ENCODE peak calls at places on chromosomes 11 and 22, in seven cellular contexts. One of them, this sample, is unnamed.
A peak's percentile ranks its signal among the peaks of the same experiment; 100 is the strongest.

GRCh38 chr22:24059121-24059520 is 48.0 kb downstream of the CABIN1 start:
- DNase-seq in fibroblast of lung: peak; percentile 84
- DNase-seq in hepatocyte: no peak
- DNase-seq in neural progenitor cell: no peak
- DNase-seq in GM23248: peak; percentile 98
- DNase-seq in mammary epithelial cell: no peak
- DNase-seq in MM.1S: no peak
- DNase-seq in this sample: no peak

GRCh38 chr11:61356701-61357100 is 5.0 kb downstream of the CYB561A3 start:
- DNase-seq in mammary epithelial cell: no peak
- DNase-seq in GM23248: no peak
- DNase-seq in fibroblast of lung: no peak
- DNase-seq in hepatocyte: no peak
- DNase-seq in neural progenitor cell: no peak
- DNase-seq in MM.1S: no peak
- DNase-seq in this sample: no peak

GRCh38 chr11:131491503-131491902 is 121.1 kb downstream of the NTM start:
- DNase-seq in MM.1S: no peak
- DNase-seq in GM23248: peak; percentile 43
- DNase-seq in fibroblast of lung: peak; percentile 15
- DNase-seq in mammary epithelial cell: peak; percentile 21
- DNase-seq in hepatocyte: peak; percentile 31
- DNase-seq in neural progenitor cell: no peak
- DNase-seq in this sample: no peak

GRCh38 chr11:2994336-2994730 is 2.2 kb upstream of the NAP1L4 start:
- DNase-seq in neural progenitor cell: no peak
- DNase-seq in GM23248: no peak
- DNase-seq in mammary epithelial cell: no peak
- DNase-seq in fibroblast of lung: no peak
- DNase-seq in hepatocyte: no peak
- DNase-seq in MM.1S: no peak
- DNase-seq in this sample: no peak

GRCh38 chr11:37504925-37505324 is 906.9 kb upstream of the RAG2 start:
- DNase-seq in GM23248: peak; percentile 38
- DNase-seq in hepatocyte: peak; percentile 61
- DNase-seq in mammary epithelial cell: peak; percentile 96
- DNase-seq in MM.1S: no peak
- DNase-seq in neural progenitor cell: no peak
- DNase-seq in fibroblast of lung: peak; percentile 78
- DNase-seq in this sample: no peak

GRCh38 chr22:25053153-25053805 is 100.8 kb downstream of the KIAA1671 start:
- DNase-seq in mammary epithelial cell: peak; percentile 40
- DNase-seq in hepatocyte: peak; percentile 81
- DNase-seq in GM23248: peak; percentile 19
- DNase-seq in fibroblast of lung: no peak
- DNase-seq in neural progenitor cell: no peak
- DNase-seq in MM.1S: no peak
- DNase-seq in this sample: no peak

GRCh38 chr11:86459002-86459385 is 84.3 kb downstream of the CCDC81 start:
- DNase-seq in mammary epithelial cell: no peak
- DNase-seq in hepatocyte: no peak
- DNase-seq in GM23248: peak; percentile 49
- DNase-seq in MM.1S: no peak
- DNase-seq in neural progenitor cell: no peak
- DNase-seq in fibroblast of lung: peak; percentile 46
- DNase-seq in this sample: no peak

GRCh38 chr22:29377979-29378378 is 10.4 kb downstream of the AP1B1 start:
- DNase-seq in GM23248: no peak
- DNase-seq in fibroblast of lung: no peak
- DNase-seq in MM.1S: no peak
- DNase-seq in mammary epithelial cell: peak; percentile 36
- DNase-seq in neural progenitor cell: no peak
- DNase-seq in hepatocyte: no peak
- DNase-seq in this sample: no peak

GRCh38 chr11:100730266-100730665 is 43.2 kb downstream of the ARHGAP42 start:
- DNase-seq in mammary epithelial cell: no peak
- DNase-seq in MM.1S: no peak
- DNase-seq in hepatocyte: no peak
- DNase-seq in neural progenitor cell: no peak
- DNase-seq in GM23248: peak; percentile 57
- DNase-seq in fibroblast of lung: peak; percentile 61
- DNase-seq in this sample: no peak

GRCh38 chr11:72676874-72677341 is 2.7 kb upstream of the PDE2A start:
- DNase-seq in hepatocyte: peak; percentile 86
- DNase-seq in MM.1S: peak; percentile 38
- DNase-seq in neural progenitor cell: peak; percentile 95
- DNase-seq in fibroblast of lung: peak; percentile 26
- DNase-seq in mammary epithelial cell: peak; percentile 32
- DNase-seq in GM23248: peak; percentile 73
- DNase-seq in this sample: no peak
- TF ChIP-seq EZH2 in hepatocyte: no peak
- TF ChIP-seq EZH2 in MM.1S: no peak
- TF ChIP-seq EZH2 in neural progenitor cell: peak; percentile 64
- TF ChIP-seq EZH2 in fibroblast of lung: peak; percentile 46
- TF ChIP-seq EZH2 in mammary epithelial cell: no peak
- TF ChIP-seq EZH2 in GM23248: no peak
- TF ChIP-seq EZH2 in this sample: no peak

GRCh38 chr11:70026012-70026411 is 52.1 kb upstream of the ANO1 start:
- DNase-seq in mammary epithelial cell: no peak
- DNase-seq in MM.1S: no peak
- DNase-seq in fibroblast of lung: no peak
- DNase-seq in GM23248: no peak
- DNase-seq in neural progenitor cell: no peak
- DNase-seq in hepatocyte: no peak
- DNase-seq in this sample: no peak
- TF ChIP-seq EZH2 in mammary epithelial cell: no peak
- TF ChIP-seq EZH2 in MM.1S: no peak
- TF ChIP-seq EZH2 in fibroblast of lung: no peak
- TF ChIP-seq EZH2 in GM23248: no peak
- TF ChIP-seq EZH2 in neural progenitor cell: no peak
- TF ChIP-seq EZH2 in hepatocyte: no peak
- TF ChIP-seq EZH2 in this sample: no peak

DNA sequence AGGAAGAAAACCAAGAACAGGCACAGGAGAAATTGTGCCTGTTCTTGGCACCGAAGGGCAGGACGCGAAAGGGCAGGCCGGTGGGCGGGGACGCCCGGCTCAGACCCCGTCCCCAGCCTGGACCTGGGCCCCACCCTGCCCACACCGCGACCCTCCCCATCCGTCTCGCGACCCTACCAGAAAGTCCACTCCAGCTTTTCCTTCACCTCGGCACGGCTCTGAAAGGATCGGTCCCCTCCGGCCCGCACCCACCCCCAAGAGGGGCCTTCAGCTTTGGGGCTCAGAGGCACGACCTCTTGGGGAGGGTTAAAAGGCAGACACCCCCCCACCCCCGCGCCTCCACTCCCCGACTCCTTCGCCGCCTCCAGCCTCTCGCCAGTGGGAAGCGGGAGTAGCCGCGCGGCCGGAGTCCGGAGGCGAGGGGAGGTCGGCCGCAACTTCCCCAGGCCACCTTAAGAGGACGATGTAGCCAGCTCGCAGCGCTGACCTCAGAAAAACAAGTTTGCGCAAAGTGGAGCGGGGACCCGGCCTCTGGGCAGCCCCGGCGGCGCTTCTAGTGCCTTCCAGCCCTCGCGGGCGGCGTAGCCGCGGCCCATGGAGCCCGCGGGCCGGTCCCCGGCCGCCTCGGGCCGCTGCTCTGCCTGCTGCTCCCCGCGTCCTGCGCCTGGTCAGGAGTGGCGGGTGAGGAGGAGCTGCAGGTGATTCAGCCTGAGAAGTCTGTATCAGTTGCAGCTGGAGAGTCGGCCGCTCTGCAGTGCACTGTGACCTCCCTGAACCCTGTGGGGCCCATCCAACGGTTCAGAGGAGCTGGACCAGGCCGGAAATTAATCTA is 4.3 kb downstream of the SEC14L6 start:
- DNase-seq in GM23248: peak; percentile 27
- DNase-seq in hepatocyte: peak; percentile 46
- DNase-seq in fibroblast of lung: peak; percentile 5
- DNase-seq in neural progenitor cell: peak; percentile 73
- DNase-seq in mammary epithelial cell: no peak
- DNase-seq in MM.1S: no peak
- DNase-seq in this sample: no peak
- TF ChIP-seq EZH2 in GM23248: no peak
- TF ChIP-seq EZH2 in hepatocyte: no peak
- TF ChIP-seq EZH2 in fibroblast of lung: no peak
- TF ChIP-seq EZH2 in neural progenitor cell: peak; percentile 42
- TF ChIP-seq EZH2 in mammary epithelial cell: peak; percentile 43
- TF ChIP-seq EZH2 in MM.1S: no peak
- TF ChIP-seq EZH2 in this sample: peak; percentile 68

DNA sequence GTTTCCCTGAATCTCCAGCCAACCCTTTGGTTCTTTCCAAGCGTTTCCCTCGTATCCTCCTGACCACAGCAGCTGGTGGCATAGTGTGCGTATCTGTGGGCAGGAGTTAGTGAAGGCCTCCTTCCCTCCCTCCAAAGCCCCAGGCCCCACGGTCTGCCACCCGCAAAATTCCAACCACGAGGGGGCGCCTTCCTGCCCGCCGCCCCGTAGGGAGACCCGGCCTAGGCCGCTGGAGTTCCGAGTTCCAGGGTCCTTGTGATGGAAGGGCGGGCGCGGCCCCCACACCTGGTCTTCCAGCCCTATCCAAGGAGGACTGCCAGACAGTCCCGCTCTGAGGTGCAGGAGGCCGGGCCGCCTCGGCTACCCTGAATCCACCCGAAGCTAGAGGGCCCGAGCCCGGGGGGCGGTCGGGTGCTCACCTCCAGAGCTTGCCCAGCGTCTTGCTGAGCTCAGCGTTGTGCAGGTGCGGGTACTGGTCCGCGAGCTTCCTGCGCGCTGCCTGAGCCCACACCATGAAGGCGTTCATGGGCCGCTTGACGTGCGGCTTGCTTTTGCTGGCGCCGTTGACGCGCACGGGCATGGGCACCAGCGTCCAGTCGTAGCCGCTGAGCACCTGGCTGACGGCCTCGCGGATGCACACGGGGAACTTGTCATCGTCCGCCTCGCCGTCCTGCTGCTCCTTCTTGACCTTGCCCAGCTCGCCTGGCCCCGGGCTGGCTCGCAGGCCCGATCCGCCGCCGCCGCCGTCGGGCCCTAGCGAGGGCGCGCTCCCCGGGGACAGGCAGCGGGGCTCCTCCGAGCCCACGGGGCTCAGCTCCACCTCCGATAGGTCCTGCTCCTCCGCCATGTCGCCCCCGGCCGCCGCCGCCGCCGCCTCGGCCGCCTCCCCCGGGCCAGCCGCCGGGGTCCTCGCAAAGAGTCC is 1.2 kb downstream of the SOX10 start:
- DNase-seq in hepatocyte: no peak
- DNase-seq in mammary epithelial cell: no peak
- DNase-seq in neural progenitor cell: peak; percentile 71
- DNase-seq in fibroblast of lung: no peak
- DNase-seq in GM23248: no peak
- DNase-seq in MM.1S: no peak
- DNase-seq in this sample: no peak
- TF ChIP-seq EZH2 in hepatocyte: peak; percentile 70
- TF ChIP-seq EZH2 in mammary epithelial cell: peak; percentile 34
- TF ChIP-seq EZH2 in neural progenitor cell: peak; percentile 78
- TF ChIP-seq EZH2 in fibroblast of lung: no peak
- TF ChIP-seq EZH2 in GM23248: no peak
- TF ChIP-seq EZH2 in MM.1S: no peak
- TF ChIP-seq EZH2 in this sample: no peak

This sample was measured in SK-N-MC.